ENCODE peak calls at places on chromosomes 16 and 17, in five cellular contexts. One of them, this sample, is unnamed.

GRCh38 chr17:79811036-79811887 is 14.4 kb upstream of the CBX8 start:
- DNase-seq in HEK293T: peak; percentile 61
- DNase-seq in heart left ventricle: no peak
- DNase-seq in T-cell: no peak
- DNase-seq in T-helper 2 cell: no peak
- DNase-seq in this sample: no peak

GRCh38 chr17:8629371-8630226 is 926 bp downstream of the MYH10 start:
- DNase-seq in HEK293T: peak; percentile 33
- DNase-seq in T-cell: no peak
- DNase-seq in T-helper 2 cell: no peak
- DNase-seq in heart left ventricle: peak; percentile 37
- DNase-seq in this sample: peak; percentile 40

GRCh38 chr17:77332034-77332971 is 191.5 kb downstream of the SEC14L1 start:
- DNase-seq in heart left ventricle: peak; percentile 3
- DNase-seq in HEK293T: no peak
- DNase-seq in T-helper 2 cell: no peak
- DNase-seq in T-cell: peak; percentile 44
- DNase-seq in this sample: no peak

GRCh38 chr16:29925173-29925804 is 737 bp downstream of the KCTD13 start:
- DNase-seq in heart left ventricle: no peak
- DNase-seq in T-helper 2 cell: no peak
- DNase-seq in T-cell: no peak
- DNase-seq in HEK293T: no peak
- DNase-seq in this sample: no peak

GRCh38 chr17:8007836-8008235 is 5.4 kb downstream of the GUCY2D start:
- DNase-seq in heart left ventricle: no peak
- DNase-seq in T-helper 2 cell: no peak
- DNase-seq in T-cell: no peak
- DNase-seq in HEK293T: no peak
- DNase-seq in this sample: no peak

GRCh38 chr17:67461876-67462275 is 84.8 kb downstream of the PITPNC1 start:
- DNase-seq in HEK293T: no peak
- DNase-seq in heart left ventricle: no peak
- DNase-seq in T-helper 2 cell: no peak
- DNase-seq in T-cell: no peak
- DNase-seq in this sample: no peak

GRCh38 chr16:56370185-56370584 is 55.2 kb downstream of the AMFR start:
- DNase-seq in HEK293T: no peak
- DNase-seq in T-cell: no peak
- DNase-seq in T-helper 2 cell: no peak
- DNase-seq in heart left ventricle: no peak
- DNase-seq in this sample: no peak

GRCh38 chr17:29196784-29197515 is 16.8 kb upstream of the MYO18A start:
- DNase-seq in HEK293T: no peak
- DNase-seq in heart left ventricle: no peak
- DNase-seq in T-helper 2 cell: no peak
- DNase-seq in T-cell: no peak
- DNase-seq in this sample: no peak

GRCh38 chr17:73118876-73119485 is 26.5 kb upstream of the SLC39A11 start:
- DNase-seq in T-helper 2 cell: no peak
- DNase-seq in heart left ventricle: no peak
- DNase-seq in T-cell: no peak
- DNase-seq in HEK293T: no peak
- DNase-seq in this sample: no peak

GRCh38 chr17:81238815-81239713 is at the start of the genes NDUFAF8 and TEPSIN:
- DNase-seq in HEK293T: peak; percentile 99
- DNase-seq in heart left ventricle: peak; percentile 98
- DNase-seq in T-cell: peak; percentile 96
- DNase-seq in T-helper 2 cell: peak; percentile 93
- DNase-seq in this sample: peak; percentile 97

GRCh38 chr16:56919099-56919800 is 12.7 kb upstream of the HERPUD1 start:
- DNase-seq in T-cell: no peak
- DNase-seq in HEK293T: no peak
- DNase-seq in heart left ventricle: no peak
- DNase-seq in T-helper 2 cell: no peak
- DNase-seq in this sample: no peak

GRCh38 chr17:33494156-33494555 is 201.1 kb upstream of the ASIC2 start:
- DNase-seq in T-helper 2 cell: no peak
- DNase-seq in heart left ventricle: no peak
- DNase-seq in HEK293T: no peak
- DNase-seq in T-cell: no peak
- DNase-seq in this sample: no peak

GRCh38 chr17:40535924-40536717 is 29.2 kb downstream of the CCR7 start:
- DNase-seq in heart left ventricle: peak; percentile 80
- DNase-seq in HEK293T: no peak
- DNase-seq in T-helper 2 cell: no peak
- DNase-seq in T-cell: no peak
- DNase-seq in this sample: no peak

This sample was measured in left ventricle myocardium inferior.